ENCODE peak calls at places on chromosomes 16 and 17, in eight cellular contexts. X, M, O, J, B, G, L and E are unnamed samples.

GRCh38 chr17:45740553-45741330 is 43.4 kb upstream of the CRHR1 start:
- DNase-seq in X (peak; percentile 14), G (peak; percentile 72), L (peak; percentile 20), M (no peak), O (peak; percentile 62), J (no peak), B (peak; percentile 6), E (peak; percentile 2)

GRCh38 chr17:46832945-46833839 is 14.7 kb upstream of the WNT3 start:
- DNase-seq in J (no peak), M (peak; percentile 64), L (peak; percentile 65), X (no peak), O (no peak), G (no peak), B (peak; percentile 46), E (peak; percentile 71)

GRCh38 chr16:54632322-54632721 is 298.3 kb upstream of the IRX5 start:
- DNase-seq in O (no peak), M (no peak), B (no peak), J (no peak), L (no peak), X (no peak), G (no peak), E (no peak)

GRCh38 chr17:2170023-2170422 is 115.1 kb downstream of the HIC1 start:
- DNase-seq in B (no peak), J (no peak), L (no peak), X (no peak), G (no peak), O (peak; percentile 54), M (no peak), E (no peak)

GRCh38 chr17:40474419-40475002 is 26.9 kb downstream of the TNS4 start:
- DNase-seq in G (peak; percentile 30), M (no peak), X (no peak), B (no peak), J (no peak), L (peak; percentile 89), O (no peak), E (no peak)

GRCh38 chr16:4724661-4725270 is 9.3 kb downstream of the ANKS3 start:
- DNase-seq in X (no peak), G (no peak), J (peak; percentile 5), M (no peak), B (no peak), L (no peak), O (no peak), E (no peak)

GRCh38 chr16:54540525-54541180 is 254.1 kb upstream of the IRX3 start:
- DNase-seq in G (no peak), B (no peak), J (no peak), M (peak; percentile 11), X (no peak), L (no peak), O (no peak), E (no peak)

GRCh38 chr16:80954985-80955384 is 51.7 kb downstream of the CMC2 start:
- DNase-seq in O (no peak), B (no peak), L (no peak), X (no peak), J (no peak), M (peak; percentile 18), G (no peak), E (no peak)

GRCh38 chr16:57284206-57284951 is at the start of gene PLLP:
- DNase-seq in L (peak; percentile 28), G (peak; percentile 72), O (no peak), B (no peak), X (no peak), J (peak; percentile 85), M (peak; percentile 75), E (no peak)

GRCh38 chr17:81978901-81979298 is 1.5 kb downstream of the ASPSCR1 start:
- DNase-seq in X (no peak), G (no peak), J (no peak), L (no peak), O (no peak), B (no peak), M (no peak), E (no peak)

GRCh38 chr16:22670551-22670970 is 143.4 kb upstream of the HS3ST2 start:
- DNase-seq in O (no peak), L (peak; percentile 11), M (no peak), J (no peak), G (peak; percentile 45), B (no peak), X (no peak), E (no peak)

GRCh38 chr17:19313746-19314651 is 48.5 kb downstream of the B9D1 start:
- DNase-seq in J (no peak), O (no peak), X (no peak), L (peak; percentile 84), B (peak; percentile 64), G (no peak), M (no peak), E (no peak)

GRCh38 chr16:53809088-53809951 is 105.4 kb downstream of the FTO start:
- DNase-seq in X (peak; percentile 51), J (no peak), O (no peak), B (peak; percentile 67), M (no peak), L (peak; percentile 93), G (no peak), E (peak; percentile 94)

GRCh38 chr17:76469076-76469990 is 1.9 kb downstream of the AANAT start:
- DNase-seq in B (no peak), M (no peak), G (no peak), O (no peak), J (peak; percentile 54), L (no peak), X (no peak), E (no peak)

GRCh38 chr17:48003686-48004120 is 32.8 kb downstream of the CDK5RAP3 start:
- DNase-seq in G (no peak), M (no peak), X (no peak), B (no peak), O (no peak), L (no peak), J (no peak), E (no peak)

DNA sequence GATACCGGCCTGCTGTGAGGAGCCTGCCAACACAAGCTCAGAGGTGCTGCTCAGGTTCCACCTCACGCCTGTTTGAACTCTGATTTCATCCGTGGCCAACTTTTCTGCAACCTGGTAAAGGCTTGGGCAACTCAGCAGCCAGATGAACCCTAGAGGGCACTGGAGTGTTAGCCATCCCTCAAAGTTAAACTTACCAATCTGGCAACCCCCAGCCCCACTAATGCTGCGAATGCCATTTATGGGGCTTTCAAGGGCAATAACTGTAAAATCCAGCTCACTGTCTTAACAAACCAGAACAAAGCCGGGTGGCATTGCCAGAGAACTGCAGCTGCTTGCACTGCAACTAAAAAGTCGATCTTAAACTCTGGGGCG is 105.5 kb downstream of the AXIN2 start:
- DNase-seq in X (no peak), B (peak; percentile 64), O (no peak), J (no peak), G (peak; percentile 21), M (peak; percentile 27), L (peak; percentile 31), E (peak; percentile 17)
- TF ChIP-seq CTCF in X (peak; percentile 38), B (peak; percentile 17), O (peak; percentile 10), J (no peak), G (peak; percentile 20), M (peak; percentile 7), L (peak; percentile 58), E (peak; percentile 57)

GRCh38 chr17:63440770-63441335 is 5.3 kb downstream of the CYB561 start:
- DNase-seq in X (no peak), J (peak; percentile 31), L (no peak), M (no peak), O (no peak), G (no peak), B (no peak), E (no peak)

GRCh38 chr17:63441654-63442053 is 4.5 kb downstream of the CYB561 start:
- DNase-seq in O (no peak), L (no peak), G (no peak), B (no peak), M (no peak), X (no peak), J (no peak), E (no peak)

GRCh38 chr17:63443053-63443452 is 3.1 kb downstream of the CYB561 start:
- DNase-seq in G (no peak), O (no peak), X (no peak), M (no peak), L (no peak), B (no peak), J (no peak), E (no peak)

GRCh38 chr17:63442074-63442473 is 4.0 kb downstream of the CYB561 start:
- DNase-seq in M (no peak), X (no peak), L (no peak), B (no peak), G (no peak), O (no peak), J (no peak), E (no peak)

GRCh38 chr17:63442549-63443035 is 3.5 kb downstream of the CYB561 start:
- DNase-seq in B (no peak), O (no peak), M (no peak), X (no peak), G (peak; percentile 41), L (no peak), J (no peak), E (no peak)
- TF ChIP-seq CTCF in B (peak; percentile 11), O (no peak), M (no peak), X (peak; percentile 19), G (peak; percentile 22), L (peak; percentile 34), J (no peak), E (peak; percentile 5)

DNA sequence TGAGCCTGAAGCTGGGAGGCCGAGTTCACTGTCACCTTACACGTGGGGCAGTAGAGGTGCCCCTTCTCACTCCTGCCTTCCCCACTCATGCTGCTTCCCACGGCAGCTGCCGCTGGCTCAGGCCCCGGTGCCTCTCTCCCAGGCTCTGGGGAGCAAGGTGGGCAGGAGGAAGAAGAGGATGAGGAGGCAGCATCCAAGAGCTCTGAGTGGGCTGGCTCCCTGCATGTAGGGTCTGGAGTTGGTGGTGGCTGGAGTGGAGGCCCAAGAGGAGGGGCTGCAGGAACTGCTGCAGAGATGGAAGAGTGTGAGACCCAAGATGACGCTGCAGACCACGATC is 8.9 kb downstream of the NKIRAS2 start:
- DNase-seq in O (no peak), G (no peak), M (no peak), J (no peak), X (no peak), B (no peak), L (no peak), E (no peak)
- TF ChIP-seq CTCF in O (no peak), G (no peak), M (no peak), J (no peak), X (no peak), B (no peak), L (no peak), E (no peak)

GRCh38 chr17:14050616-14051015 is 18.7 kb upstream of the COX10 start:
- DNase-seq in M (no peak), X (no peak), G (no peak), B (no peak), L (no peak), O (no peak), J (no peak), E (no peak)

GRCh38 chr17:14046978-14047377 is 22.3 kb upstream of the COX10 start:
- DNase-seq in B (no peak), X (no peak), J (no peak), O (no peak), G (no peak), M (no peak), L (no peak), E (no peak)

GRCh38 chr17:14044702-14045101 is 24.6 kb upstream of the COX10 start:
- DNase-seq in L (no peak), O (no peak), M (no peak), J (no peak), G (no peak), X (no peak), B (no peak), E (no peak)

GRCh38 chr17:14047591-14047990 is 21.7 kb upstream of the COX10 start:
- DNase-seq in M (no peak), O (no peak), B (no peak), X (no peak), L (no peak), G (no peak), J (no peak), E (no peak)

GRCh38 chr17:14048169-14048568 is 21.1 kb upstream of the COX10 start:
- DNase-seq in M (no peak), J (no peak), G (no peak), X (no peak), O (no peak), B (no peak), L (no peak), E (no peak)
- TF ChIP-seq CTCF in M (no peak), J (no peak), G (no peak), X (peak; percentile 40), O (no peak), B (peak; percentile 41), L (peak; percentile 54), E (peak; percentile 35)